ENCODE peak calls at places on chromosomes 7 and 10, in nine cellular contexts. R is adrenal gland, U is A549, F is gastrocnemius medialis, A is endothelial cell of umbilical vein, O is prostate gland, J is mesendoderm, B is cardiac muscle cell, Y is AG04450. K is an unnamed sample.

GRCh38 chr7:124035706-124036105 is 2.8 kb upstream of the TMEM229A start:
- DNase-seq in R (no peak), U (no peak), F (no peak), A (no peak), O (no peak), J (no peak), B (no peak), Y (no peak), K (no peak)

GRCh38 chr7:378551-379455 is 88.8 kb downstream of the FOXL3 start:
- DNase-seq in R (peak; percentile 13), U (no peak), F (no peak), A (no peak), O (no peak), J (no peak), B (no peak), Y (no peak), K (no peak)

GRCh38 chr7:80210400-80210799 is 75.8 kb downstream of the GNAI1 start:
- DNase-seq in R (no peak), U (no peak), F (no peak), A (no peak), O (peak; percentile 38), J (no peak), B (no peak), Y (no peak), K (no peak)

GRCh38 chr10:63829020-63829419 is 307.8 kb downstream of the REEP3 start:
- DNase-seq in R (no peak), U (no peak), F (no peak), A (no peak), O (no peak), J (peak; percentile 53), B (peak; percentile 2), Y (no peak), K (no peak)

GRCh38 chr10:11145498-11145855 is 127.8 kb downstream of the CELF2 start:
- DNase-seq in R (peak; percentile 19), U (no peak), F (no peak), A (peak; percentile 44), O (no peak), J (no peak), B (peak; percentile 29), Y (no peak), K (peak; percentile 58)

GRCh38 chr10:58239561-58240169 is 28.0 kb downstream of the IPMK start:
- DNase-seq in R (no peak), U (no peak), F (no peak), A (peak; percentile 84), O (no peak), J (peak; percentile 65), B (no peak), Y (no peak), K (no peak)

GRCh38 chr7:102834466-102834865 is 78.3 kb upstream of the LRRC17 start:
- DNase-seq in R (no peak), U (no peak), F (no peak), A (no peak), O (no peak), J (no peak), B (no peak), Y (no peak), K (no peak)

GRCh38 chr10:33129181-33129928 is 171.3 kb upstream of the ITGB1 start:
- DNase-seq in R (peak; percentile 31), U (peak; percentile 46), F (no peak), A (no peak), O (no peak), J (no peak), B (peak; percentile 94), Y (peak; percentile 78), K (no peak)

DNA sequence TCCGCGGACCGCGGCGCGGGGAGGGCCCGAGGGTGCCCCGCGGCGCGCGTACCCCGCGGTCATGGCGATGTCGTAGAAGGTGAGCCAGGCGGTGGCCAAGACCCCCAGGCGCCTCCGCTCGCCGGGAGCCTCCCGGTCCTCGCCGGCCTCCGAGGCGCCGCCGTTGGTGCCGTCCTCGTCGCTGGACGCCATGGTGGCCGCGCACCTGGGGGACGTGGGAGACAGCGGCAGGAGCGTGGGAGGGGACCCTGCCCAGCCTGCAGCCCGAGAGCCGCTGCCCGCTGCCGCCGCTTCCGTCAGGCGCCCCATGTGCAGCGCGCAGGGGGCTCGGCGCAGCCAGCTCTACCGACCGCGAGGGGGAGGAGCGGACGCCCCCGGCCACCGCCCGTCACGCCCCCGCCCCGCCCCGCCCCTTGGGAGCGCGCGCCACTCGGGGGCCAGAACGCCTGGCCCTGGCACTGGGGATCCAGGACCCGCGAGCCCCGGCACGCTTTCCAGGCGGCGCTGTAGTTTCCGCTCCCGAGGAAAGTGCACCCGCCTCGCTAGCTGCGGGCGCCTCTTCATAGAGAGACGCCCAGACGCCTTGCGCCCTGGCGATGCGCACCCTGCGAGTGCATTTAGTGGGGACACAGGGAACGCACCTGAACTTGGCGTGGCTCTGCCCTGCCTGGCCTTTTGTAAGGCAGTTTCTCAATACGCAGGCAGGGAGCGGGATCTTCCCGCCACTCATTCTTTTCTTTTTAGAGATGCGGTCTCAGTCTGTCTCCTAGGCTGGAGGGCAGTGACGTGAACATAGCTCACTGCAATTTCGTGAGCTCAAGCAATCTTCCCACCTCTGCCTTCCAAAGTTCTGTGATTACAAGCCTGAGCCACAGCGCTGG is at the start of gene HACD1:
- DNase-seq in R (peak; percentile 45), U (peak; percentile 88), F (peak; percentile 33), A (peak; percentile 65), O (peak; percentile 67), J (peak; percentile 89), B (peak; percentile 65), Y (peak; percentile 8), K (no peak)
- H3K27ac ChIP-seq in R (peak within 1 kb of the TSS; percentile 53), U (peak within 1 kb of the TSS; percentile 92), F (peak within 1 kb of the TSS; percentile 98), A (peak within 1 kb of the TSS; percentile 37), O (peak within 1 kb of the TSS; percentile 94), J (peak within 1 kb of the TSS; percentile 96), B (peak within 1 kb of the TSS; percentile 100), Y (peak within 1 kb of the TSS; percentile 31), K (no peak within 1 kb of the TSS)

DNA sequence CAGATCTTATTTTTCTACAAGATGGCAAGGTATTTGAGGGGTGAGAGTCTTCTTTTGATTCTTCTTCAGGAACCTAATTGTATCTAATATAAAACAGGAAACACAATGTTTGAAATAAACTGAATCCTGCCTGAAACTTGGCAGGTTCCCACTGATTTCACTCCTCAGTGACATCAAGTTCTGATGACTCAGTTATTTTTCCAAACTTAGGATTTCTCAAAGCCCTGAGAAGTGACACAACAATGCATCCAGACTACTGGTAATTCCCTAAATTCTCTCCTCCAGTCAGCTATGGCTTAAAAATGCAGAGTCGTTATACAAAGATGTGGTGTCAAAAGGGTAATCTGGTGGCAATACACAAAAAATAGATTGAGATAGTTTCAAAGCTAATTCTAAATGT is 80.9 kb downstream of the ABLIM1 start:
- DNase-seq in R (peak; percentile 64), U (no peak), F (peak; percentile 32), A (peak; percentile 88), O (no peak), J (peak; percentile 24), B (peak; percentile 84), Y (peak; percentile 56), K (no peak)
- H3K27ac ChIP-seq in R (peak overlapping the region; percentile 82), U (peak overlapping the region; percentile 42), F (peak overlapping the region; percentile 72), A (no peak overlapping the region), O (peak overlapping the region; percentile 26), J (no peak overlapping the region), B (no peak overlapping the region), Y (no peak overlapping the region), K (no peak overlapping the region)

DNA sequence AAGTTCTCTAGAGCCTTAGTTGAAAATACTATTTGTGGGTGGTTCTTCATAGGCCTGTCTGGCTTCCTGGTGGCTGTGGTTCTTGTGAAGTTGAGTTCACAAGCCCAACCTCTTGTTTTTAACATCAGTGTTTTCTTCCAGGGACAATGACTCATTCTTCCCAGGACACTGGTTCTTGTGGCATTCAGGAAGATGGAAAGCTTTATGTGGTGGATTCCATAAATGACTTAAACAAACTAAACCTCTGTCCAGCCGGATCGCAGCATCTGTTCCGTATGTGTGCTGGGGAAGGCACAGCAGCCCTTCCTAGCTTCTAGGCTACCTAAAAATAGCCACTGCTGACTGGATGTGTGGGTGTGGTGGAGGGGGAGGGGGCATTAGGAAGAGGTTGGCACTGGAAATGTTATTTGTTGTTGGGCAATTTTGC is 3.9 kb downstream of the LSMEM1 start:
- DNase-seq in R (peak; percentile 47), U (peak; percentile 37), F (peak; percentile 34), A (peak; percentile 95), O (no peak), J (peak; percentile 71), B (peak; percentile 88), Y (peak; percentile 66), K (no peak)
- H3K27ac ChIP-seq in R (no peak overlapping the region), U (peak overlapping the region; percentile 46), F (peak overlapping the region; percentile 87), A (peak overlapping the region; percentile 66), O (no peak overlapping the region), J (no peak overlapping the region), B (no peak overlapping the region), Y (peak overlapping the region; percentile 22), K (no peak overlapping the region)

GRCh38 chr10:49035920-49036319 is 79.4 kb downstream of the VSTM4 start:
- DNase-seq in R (no peak), U (no peak), F (no peak), A (no peak), O (no peak), J (no peak), B (no peak), Y (no peak), K (no peak)
- H3K27ac ChIP-seq in R (no peak overlapping the region), U (no peak overlapping the region), F (no peak overlapping the region), A (no peak overlapping the region), O (no peak overlapping the region), J (no peak overlapping the region), B (no peak overlapping the region), Y (no peak overlapping the region), K (no peak overlapping the region)

GRCh38 chr10:2202401-2202800 is 465.1 kb upstream of the ADARB2 start:
- DNase-seq in R (no peak), U (no peak), F (no peak), A (no peak), O (no peak), J (peak; percentile 54), B (no peak), Y (no peak), K (no peak)
- H3K27ac ChIP-seq in R (no peak overlapping the region), U (no peak overlapping the region), F (no peak overlapping the region), A (no peak overlapping the region), O (no peak overlapping the region), J (no peak overlapping the region), B (no peak overlapping the region), Y (no peak overlapping the region), K (no peak overlapping the region)